ENCODE peak calls at places on chromosomes 6 and 20, in nine cellular contexts. B is fibroblast of pulmonary artery, U is GM23338, E is BJ, D is HCT116, F is PC-9, V is IMR-90, M is neural progenitor cell, J is foreskin fibroblast. Y is an unnamed sample.

GRCh38 chr6:116019428-116019827 is 41.3 kb downstream of the FRK start:
- DNase-seq in B (no peak), U (no peak), E (no peak), D (no peak), F (no peak), V (no peak), M (no peak), J (no peak), Y (no peak)

GRCh38 chr6:107392069-107392468 is 67.3 kb downstream of the PDSS2 start:
- DNase-seq in B (no peak), U (peak; percentile 25), E (no peak), D (no peak), F (no peak), V (no peak), M (no peak), J (no peak), Y (no peak)

GRCh38 chr6:125076482-125076742 is 77.2 kb upstream of the TPD52L1 start:
- DNase-seq in B (no peak), U (no peak), E (no peak), D (no peak), F (no peak), V (no peak), M (no peak), J (no peak), Y (no peak)

GRCh38 chr6:144725731-144726522 is 440.8 kb downstream of the UTRN start:
- DNase-seq in B (no peak), U (peak; percentile 29), E (no peak), D (no peak), F (no peak), V (no peak), M (no peak), J (no peak), Y (no peak)

GRCh38 chr20:38937978-38938473 is 11.8 kb downstream of the FAM83D start:
- DNase-seq in B (no peak), U (no peak), E (no peak), D (no peak), F (no peak), V (no peak), M (no peak), J (no peak), Y (no peak)

GRCh38 chr6:150560004-150560883 is 39.4 kb upstream of the PLEKHG1 start:
- DNase-seq in B (no peak), U (no peak), E (no peak), D (no peak), F (no peak), V (no peak), M (no peak), J (no peak), Y (no peak)

GRCh38 chr6:44126320-44127149 is 717 bp downstream of the MRPL14 start:
- DNase-seq in B (peak; percentile 68), U (peak; percentile 81), E (no peak), D (no peak), F (peak; percentile 46), V (peak; percentile 82), M (peak; percentile 85), J (peak; percentile 61), Y (peak; percentile 67)

GRCh38 chr6:166540631-166541331 is 45.7 kb downstream of the RAMACL start:
- DNase-seq in B (no peak), U (no peak), E (no peak), D (no peak), F (no peak), V (peak; percentile 17), M (no peak), J (no peak), Y (peak; percentile 33)

GRCh38 chr6:16637635-16638034 is 123.6 kb downstream of the ATXN1 start:
- DNase-seq in B (no peak), U (no peak), E (no peak), D (no peak), F (no peak), V (no peak), M (no peak), J (no peak), Y (no peak)

GRCh38 chr6:158017621-158018369 is 36.1 kb downstream of the SYNJ2 start:
- DNase-seq in B (no peak), U (no peak), E (no peak), D (no peak), F (no peak), V (no peak), M (no peak), J (no peak), Y (no peak)

GRCh38 chr6:71043902-71044301 is 87.0 kb upstream of the B3GAT2 start:
- DNase-seq in B (peak; percentile 20), U (peak; percentile 28), E (no peak), D (no peak), F (no peak), V (peak; percentile 6), M (no peak), J (peak; percentile 10), Y (no peak)

GRCh38 chr6:71040841-71041240 is 84.0 kb upstream of the B3GAT2 start:
- DNase-seq in B (no peak), U (no peak), E (no peak), D (no peak), F (no peak), V (no peak), M (no peak), J (no peak), Y (no peak)

GRCh38 chr6:71038966-71039365 is 82.1 kb upstream of the B3GAT2 start:
- DNase-seq in B (no peak), U (no peak), E (no peak), D (no peak), F (no peak), V (no peak), M (no peak), J (no peak), Y (no peak)

GRCh38 chr6:71035871-71036270 is 79.0 kb upstream of the B3GAT2 start:
- DNase-seq in B (peak; percentile 31), U (no peak), E (no peak), D (no peak), F (no peak), V (no peak), M (no peak), J (no peak), Y (peak; percentile 2)

GRCh38 chr6:71040043-71040442 is 83.2 kb upstream of the B3GAT2 start:
- DNase-seq in B (no peak), U (no peak), E (no peak), D (no peak), F (no peak), V (no peak), M (peak; percentile 43), J (no peak), Y (no peak)
- TF ChIP-seq CTCF in B (no peak), U (no peak), E (no peak), D (no peak), F (no peak), V (no peak), M (no peak), J (no peak), Y (no peak)

GRCh38 chr6:28543671-28544131 is 18.0 kb downstream of the GPX5 start:
- DNase-seq in B (peak; percentile 23), U (peak; percentile 52), E (no peak), D (no peak), F (no peak), V (no peak), M (peak; percentile 64), J (no peak), Y (peak; percentile 2)

GRCh38 chr6:28544211-28544610 is 18.5 kb downstream of the GPX5 start:
- DNase-seq in B (no peak), U (peak; percentile 63), E (no peak), D (no peak), F (peak; percentile 45), V (no peak), M (peak; percentile 77), J (no peak), Y (no peak)

GRCh38 chr6:28545955-28546354 is 20.3 kb downstream of the GPX5 start:
- DNase-seq in B (no peak), U (no peak), E (no peak), D (no peak), F (no peak), V (no peak), M (no peak), J (no peak), Y (no peak)

GRCh38 chr6:28542440-28543293 is 17.0 kb downstream of the GPX5 start:
- DNase-seq in B (peak; percentile 82), U (peak; percentile 98), E (peak; percentile 18), D (peak; percentile 90), F (peak; percentile 80), V (peak; percentile 91), M (peak; percentile 97), J (peak; percentile 80), Y (peak; percentile 91)

DNA sequence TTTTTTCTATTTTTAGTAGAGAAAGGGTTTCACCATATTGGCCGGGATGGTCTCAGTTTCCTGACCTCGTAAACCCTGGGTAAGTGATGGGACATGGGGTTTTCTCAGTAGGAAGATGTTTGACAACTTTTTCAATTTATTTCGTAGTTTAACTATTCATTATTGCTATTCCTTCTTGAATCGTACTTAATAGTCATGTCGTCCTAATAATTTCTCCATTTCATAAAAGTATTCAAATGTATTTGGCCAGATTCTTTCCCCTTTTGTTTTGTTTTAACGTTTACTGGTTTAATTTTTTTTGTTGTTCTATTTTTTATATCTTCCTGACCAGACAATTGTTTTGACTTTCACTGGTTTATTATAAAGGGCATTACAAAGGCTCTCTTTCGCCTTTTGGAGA is 16.3 kb downstream of the GPX5 start:
- DNase-seq in B (no peak), U (no peak), E (no peak), D (no peak), F (no peak), V (no peak), M (no peak), J (no peak), Y (no peak)
- H3K4me3 ChIP-seq in B (no peak overlapping the region), U (peak overlapping the region; percentile 75), E (no peak overlapping the region), D (no peak overlapping the region), F (peak overlapping the region; percentile 65), V (no peak overlapping the region), M (peak overlapping the region; percentile 73), J (no peak overlapping the region), Y (no peak overlapping the region)

DNA sequence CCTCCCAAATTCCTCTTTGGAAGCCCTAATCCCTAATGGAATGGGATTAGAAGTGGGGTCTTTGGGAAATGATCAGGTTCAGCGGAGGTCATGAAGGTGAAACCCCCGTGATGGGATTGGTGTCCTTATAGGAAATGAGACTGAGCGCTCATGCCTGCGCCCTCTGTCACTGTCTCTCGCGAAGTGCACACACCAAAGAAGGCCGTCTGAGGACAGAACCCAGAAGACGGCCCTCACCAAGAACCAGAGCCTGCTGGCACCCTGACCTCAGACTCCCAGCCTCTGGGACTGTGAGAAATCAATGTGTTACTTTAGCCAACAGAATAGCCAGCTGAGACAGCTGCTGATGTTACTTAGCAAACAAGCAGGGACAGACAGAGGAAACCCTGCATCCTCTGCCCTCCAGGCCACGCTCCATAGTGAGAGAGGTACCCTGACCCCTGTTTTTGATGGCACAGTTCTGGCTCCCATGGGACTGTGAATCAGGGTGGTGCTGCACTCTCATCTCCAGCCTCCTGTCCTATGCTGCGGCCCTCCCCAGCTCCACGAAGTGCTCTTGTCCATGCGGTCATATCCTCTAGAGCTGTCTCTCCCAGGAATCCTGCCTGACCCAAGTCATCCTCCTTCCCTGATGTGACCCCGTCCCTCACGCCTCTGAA is 369.3 kb downstream of the ZFAND3 start:
- DNase-seq in B (no peak), U (no peak), E (no peak), D (no peak), F (no peak), V (no peak), M (peak; percentile 65), J (no peak), Y (no peak)
- TF ChIP-seq CTCF in B (no peak), U (no peak), E (no peak), D (no peak), F (no peak), V (no peak), M (no peak), J (no peak), Y (no peak)

DNA sequence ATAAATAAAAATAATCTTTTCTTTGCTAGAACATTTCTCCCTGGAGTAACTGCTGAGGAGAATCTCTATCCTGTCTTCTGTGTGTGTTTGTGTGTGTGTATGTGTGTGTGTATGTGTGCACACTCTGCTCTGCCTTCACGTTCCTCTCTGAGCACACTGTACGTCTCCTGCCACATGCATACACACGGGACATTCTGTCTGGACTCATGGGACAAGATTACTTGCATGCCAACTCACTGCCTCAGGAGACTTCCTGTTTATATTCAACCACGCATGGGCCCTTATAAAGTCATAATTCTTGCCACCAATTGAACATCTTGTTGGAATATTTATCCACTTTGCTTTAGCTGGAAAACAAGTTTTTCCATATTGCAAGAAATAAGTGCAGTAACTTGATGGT is 930.6 kb downstream of the KIF16B start:
- DNase-seq in B (peak; percentile 13), U (no peak), E (peak; percentile 31), D (no peak), F (no peak), V (peak; percentile 80), M (no peak), J (peak; percentile 41), Y (no peak)
- H3K4me3 ChIP-seq in B (no peak overlapping the region), U (no peak overlapping the region), E (no peak overlapping the region), D (no peak overlapping the region), F (no peak overlapping the region), V (no peak overlapping the region), M (no peak overlapping the region), J (no peak overlapping the region), Y (no peak overlapping the region)

Y was measured in fibroblast of the aortic adventitia.